ENCODE peak calls at places on chromosomes 11 and 22, in ten cellular contexts. O, H, Y, R, J, S, F, C, U and G are unnamed samples.

GRCh38 chr11:72234920-72235319 is 9.1 kb downstream of the PHOX2A start:
- DNase-seq in O (no peak), H (no peak), Y (no peak), R (no peak), J (no peak), S (no peak), F (no peak), C (no peak), U (no peak), G (no peak)

GRCh38 chr11:9405721-9406120 is 21.3 kb downstream of the IPO7 start:
- DNase-seq in O (no peak), H (no peak), Y (no peak), R (no peak), J (no peak), S (no peak), F (no peak), C (no peak), U (no peak), G (no peak)

GRCh38 chr11:108131993-108132392 is 10.6 kb downstream of the ACAT1 start:
- DNase-seq in O (no peak), H (no peak), Y (no peak), R (no peak), J (no peak), S (no peak), F (no peak), C (no peak), U (no peak), G (no peak)

GRCh38 chr11:47353978-47354774 is 1.7 kb upstream of the MYBPC3 start:
- DNase-seq in O (no peak), H (no peak), Y (no peak), R (no peak), J (no peak), S (no peak), F (no peak), C (no peak), U (no peak), G (no peak)

GRCh38 chr22:45001653-45002052 is 8.2 kb downstream of the PHF21B start:
- DNase-seq in O (no peak), H (no peak), Y (no peak), R (no peak), J (no peak), S (no peak), F (no peak), C (no peak), U (no peak), G (no peak)

GRCh38 chr11:85935751-85936150 is 80.6 kb downstream of the CCDC83 start:
- DNase-seq in O (no peak), H (no peak), Y (no peak), R (no peak), J (no peak), S (no peak), F (no peak), C (no peak), U (no peak), G (no peak)

GRCh38 chr11:124869331-124869730 is 4.1 kb downstream of the ROBO3 start:
- DNase-seq in O (no peak), H (no peak), Y (no peak), R (no peak), J (no peak), S (no peak), F (no peak), C (no peak), U (no peak), G (no peak)

GRCh38 chr11:87726511-87726910 is 448.7 kb downstream of the RAB38 start:
- DNase-seq in O (no peak), H (no peak), Y (no peak), R (no peak), J (no peak), S (no peak), F (no peak), C (no peak), U (no peak), G (no peak)